ENCODE peak calls at places on chromosomes 4 and X, in five cellular contexts. H is sciatic nerve, T is midbrain, O is omental fat pad, Q is type B pancreatic cell. B is an unnamed sample.

GRCh38 chrX:13902406-13902805 is 85.5 kb upstream of the GPM6B start:
- DNase-seq in H (no peak), Q (no peak), O (no peak), T (no peak), B (no peak)

GRCh38 chrX:118824173-118824782 is 654 bp downstream of the ZCCHC12 start:
- DNase-seq in Q (no peak), H (no peak), T (no peak), O (no peak), B (no peak)

GRCh38 chr4:101282076-101282844 is 65.1 kb downstream of the PPP3CA start:
- DNase-seq in Q (no peak), H (no peak), O (no peak), T (no peak), B (no peak)

GRCh38 chr4:156764145-156764544 is 207.5 kb downstream of the PDGFC start:
- DNase-seq in T (no peak), O (no peak), H (no peak), Q (no peak), B (no peak)

GRCh38 chr4:142091085-142091513 is 454.7 kb downstream of the IL15 start:
- DNase-seq in O (no peak), T (peak), Q (no peak), H (no peak), B (no peak)

GRCh38 chr4:142383800-142384470 is 462.2 kb downstream of the INPP4B start:
- DNase-seq in Q (no peak), O (no peak), T (no peak), H (no peak), B (no peak)

GRCh38 chr4:19614171-19614570 is 637.5 kb upstream of the SLIT2 start:
- DNase-seq in Q (no peak), O (no peak), H (no peak), T (no peak), B (no peak)

GRCh38 chr4:111854494-111855087 is 290.7 kb upstream of the FAM241A start:
- DNase-seq in H (no peak), O (no peak), Q (no peak), T (peak), B (no peak)

GRCh38 chrX:28988246-28988645 is 401.0 kb downstream of the IL1RAPL1 start:
- DNase-seq in T (no peak), H (no peak), Q (no peak), O (no peak), B (no peak)

GRCh38 chr4:149311076-149311475 is 504.6 kb downstream of the IQCM start:
- DNase-seq in T (no peak), H (no peak), Q (no peak), O (no peak), B (no peak)

GRCh38 chr4:138677651-138678202 is 337.9 kb upstream of the NOCT start:
- DNase-seq in Q (no peak), T (no peak), H (no peak), O (no peak), B (no peak)

GRCh38 chr4:153010137-153010536 is 74.0 kb downstream of the FHDC1 start:
- DNase-seq in Q (no peak), O (no peak), H (no peak), T (no peak), B (no peak)

GRCh38 chr4:57146444-57146843 is 36.3 kb upstream of the IGFBP7 start:
- DNase-seq in H (no peak), Q (no peak), T (no peak), O (no peak), B (no peak)

GRCh38 chrX:104183685-104184084 is 17.4 kb downstream of the FAM199X start:
- DNase-seq in Q (no peak), H (no peak), O (no peak), T (no peak), B (no peak)

GRCh38 chrX:23784487-23785301 is 1.7 kb downstream of the SAT1 start:
- DNase-seq in O (no peak), Q (no peak), T (no peak), H (no peak), B (no peak)

GRCh38 chr4:33924239-33924638 is 2320.1 kb downstream of the ARAP2 start:
- DNase-seq in O (no peak), Q (no peak), H (no peak), T (no peak), B (no peak)

GRCh38 chrX:72467171-72467570 is 105.5 kb downstream of the HDAC8 start:
- DNase-seq in T (no peak), Q (no peak), O (no peak), H (no peak), B (no peak)

GRCh38 chr4:138310991-138311390 is 68.8 kb upstream of the SLC7A11 start:
- DNase-seq in T (no peak), O (no peak), Q (no peak), H (no peak), B (no peak)

B was measured in osteocyte.